ENCODE peak calls at places on chromosomes 3 and 15, in eight cellular contexts. Z is PC-3, A is GM23338, L is HepG2, W is PC-9, J is mammary epithelial cell, C is astrocyte, H is K562. R is an unnamed sample.

GRCh38 chr3:49727924-49728361 is 4.2 kb upstream of the GMPPB start:
- DNase-seq in Z (no peak), A (no peak), L (no peak), W (no peak), J (no peak), C (no peak), H (no peak), R (no peak)

GRCh38 chr3:184812845-184813157 is 835 bp downstream of the VPS8 start:
- DNase-seq in Z (no peak), A (no peak), L (no peak), W (no peak), J (no peak), C (no peak), H (no peak), R (no peak)

GRCh38 chr3:186107148-186108105 is 1.5 kb downstream of the ETV5 start:
- DNase-seq in Z (peak), A (peak), L (peak), W (peak), J (peak), C (peak), H (peak), R (peak)

GRCh38 chr3:112693186-112693585 is 52.2 kb upstream of the CCDC80 start:
- DNase-seq in Z (no peak), A (no peak), L (no peak), W (no peak), J (no peak), C (no peak), H (no peak), R (no peak)

GRCh38 chr3:46863261-46863782 is at the start of gene MYL3:
- DNase-seq in Z (no peak), A (no peak), L (no peak), W (no peak), J (no peak), C (no peak), H (no peak), R (no peak)

GRCh38 chr3:62940763-62941632 is 65.8 kb upstream of the CADPS start:
- DNase-seq in Z (no peak), A (peak), L (no peak), W (no peak), J (no peak), C (peak), H (no peak), R (peak)

GRCh38 chr3:186461141-186461540 is 83.0 kb downstream of the CRYGS start:
- DNase-seq in Z (peak), A (no peak), L (no peak), W (no peak), J (peak), C (peak), H (peak), R (peak)

GRCh38 chr3:117616213-117616612 is 906.6 kb downstream of the TUSC7 start:
- DNase-seq in Z (no peak), A (no peak), L (no peak), W (no peak), J (no peak), C (no peak), H (no peak), R (no peak)

GRCh38 chr15:81863157-81863556 is 182.7 kb downstream of the MEX3B start:
- DNase-seq in Z (no peak), A (no peak), L (no peak), W (no peak), J (peak), C (peak), H (no peak), R (peak)

GRCh38 chr3:115958531-115958930 is 335.2 kb downstream of the GAP43 start:
- DNase-seq in Z (no peak), A (no peak), L (no peak), W (no peak), J (no peak), C (no peak), H (no peak), R (no peak)

GRCh38 chr3:5431142-5431541 is 243.6 kb downstream of the EDEM1 start:
- DNase-seq in Z (no peak), A (no peak), L (no peak), W (no peak), J (no peak), C (no peak), H (no peak), R (no peak)

GRCh38 chr3:15386352-15386751 is 41.0 kb downstream of the METTL6 start:
- DNase-seq in Z (no peak), A (no peak), L (no peak), W (no peak), J (no peak), C (no peak), H (no peak), R (no peak)

GRCh38 chr3:188979236-188979635 is 192.5 kb upstream of the TPRG1 start:
- DNase-seq in Z (no peak), A (no peak), L (no peak), W (no peak), J (no peak), C (no peak), H (no peak), R (no peak)

GRCh38 chr3:25944328-25944727 is 154.4 kb downstream of the OXSM start:
- DNase-seq in Z (no peak), A (no peak), L (no peak), W (no peak), J (no peak), C (no peak), H (no peak), R (no peak)

GRCh38 chr15:95300958-95301357 is 1029.5 kb upstream of the NR2F2 start:
- DNase-seq in Z (peak), A (no peak), L (no peak), W (no peak), J (no peak), C (peak), H (no peak), R (no peak)

GRCh38 chr15:46297766-46298165 is 662.9 kb downstream of the SQOR start:
- DNase-seq in Z (no peak), A (no peak), L (no peak), W (no peak), J (no peak), C (no peak), H (no peak), R (no peak)

GRCh38 chr3:43753743-43754142 is 63.0 kb downstream of the ABHD5 start:
- DNase-seq in Z (peak), A (no peak), L (no peak), W (no peak), J (no peak), C (peak), H (no peak), R (peak)

GRCh38 chr15:25725758-25726157 is 137.4 kb downstream of the ATP10A start:
- DNase-seq in Z (no peak), A (no peak), L (no peak), W (no peak), J (no peak), C (no peak), H (no peak), R (no peak)

GRCh38 chr3:159189994-159190669 is 388.3 kb downstream of the MFSD1 start:
- DNase-seq in Z (peak), A (no peak), L (no peak), W (peak), J (peak), C (peak), H (no peak), R (no peak)

GRCh38 chr3:95911767-95912166 is 902.6 kb upstream of the EPHA6 start:
- DNase-seq in Z (no peak), A (no peak), L (no peak), W (no peak), J (no peak), C (no peak), H (no peak), R (no peak)

GRCh38 chr15:28178727-28179126 is 79.6 kb upstream of the OCA2 start:
- DNase-seq in Z (no peak), A (no peak), L (no peak), W (no peak), J (no peak), C (no peak), H (no peak), R (no peak)

GRCh38 chr3:156751461-156752025 is 74.6 kb upstream of the LEKR1 start:
- DNase-seq in Z (no peak), A (peak), L (no peak), W (no peak), J (peak), C (peak), H (no peak), R (peak)

GRCh38 chr3:188306435-188306980 is 152.6 kb downstream of the LPP start:
- DNase-seq in Z (no peak), A (no peak), L (no peak), W (no peak), J (no peak), C (no peak), H (no peak), R (no peak)

GRCh38 chr3:11154036-11154952 is at the start of gene HRH1:
- DNase-seq in Z (peak), A (peak), L (no peak), W (peak), J (peak), C (no peak), H (no peak), R (no peak)
- TF ChIP-seq EZH2 in Z (no peak), A (peak), L (no peak), W (no peak), J (no peak), C (no peak), H (no peak), R (no peak)

GRCh38 chr15:83477791-83478537 is 30.8 kb downstream of the SH3GL3 start:
- DNase-seq in Z (no peak), A (no peak), L (no peak), W (no peak), J (no peak), C (no peak), H (no peak), R (no peak)
- TF ChIP-seq EZH2 in Z (no peak), A (no peak), L (no peak), W (no peak), J (no peak), C (no peak), H (no peak), R (no peak)

DNA sequence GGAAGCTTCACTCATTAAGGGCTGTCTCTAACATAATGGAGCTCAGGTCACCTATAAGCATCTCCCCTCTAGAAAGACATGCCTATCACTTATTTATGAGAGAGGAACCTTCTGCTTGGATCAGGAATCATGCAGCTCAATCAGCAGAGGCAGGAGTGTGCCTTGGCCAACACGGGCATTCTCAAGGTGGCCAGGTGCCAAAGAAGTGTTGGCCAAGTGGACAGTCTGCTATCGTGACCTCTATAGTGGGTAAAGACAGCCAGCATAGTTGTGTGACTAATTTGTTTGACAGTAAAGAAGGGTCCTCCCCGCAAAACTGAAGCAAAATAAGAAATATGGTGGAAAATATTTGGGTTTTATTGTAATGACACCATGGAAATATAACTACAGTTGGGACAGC is 14.7 kb upstream of the AGTR1 start:
- DNase-seq in Z (no peak), A (no peak), L (no peak), W (no peak), J (no peak), C (no peak), H (no peak), R (no peak)
- TF ChIP-seq EZH2 in Z (no peak), A (no peak), L (no peak), W (no peak), J (no peak), C (no peak), H (no peak), R (no peak)

DNA sequence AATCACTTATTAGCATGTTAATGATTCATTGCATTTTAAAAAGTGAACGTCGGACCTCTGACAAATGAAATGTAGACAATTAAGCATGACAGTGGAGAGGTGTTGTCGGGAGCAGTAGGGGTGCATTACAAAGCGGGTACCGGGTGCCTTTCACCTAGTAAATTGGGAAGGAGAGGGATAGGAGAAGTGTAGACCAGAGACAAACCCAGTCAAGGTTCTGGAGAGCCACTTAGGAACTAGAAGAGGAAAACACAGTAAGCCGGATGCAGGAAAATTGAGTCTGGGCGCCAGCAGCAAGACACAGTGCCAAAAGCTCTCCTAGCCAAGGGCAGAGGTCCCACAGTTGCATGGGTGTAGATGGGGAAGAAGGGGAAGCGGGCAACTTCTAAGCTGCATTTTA is 3.1 kb upstream of the CERS3 start:
- DNase-seq in Z (no peak), A (no peak), L (no peak), W (no peak), J (no peak), C (no peak), H (no peak), R (no peak)
- TF ChIP-seq EZH2 in Z (no peak), A (no peak), L (no peak), W (no peak), J (no peak), C (no peak), H (no peak), R (no peak)

R was measured in fibroblast of lung.